ENCODE peak calls at places on chromosomes 13 and 19, in six cellular contexts. V, D, U, F, W and Q are unnamed samples.

GRCh38 chr13:48804836-48805601 is 151.3 kb downstream of the CYSLTR2 start:
- DNase-seq in V (no peak), D (no peak), U (no peak), F (peak; percentile 86), W (no peak), Q (no peak)

GRCh38 chr19:49194408-49194807 is 36.8 kb downstream of the TRPM4 start:
- DNase-seq in V (no peak), D (no peak), U (no peak), F (no peak), W (no peak), Q (no peak)

GRCh38 chr19:35752746-35753350 is 4.0 kb downstream of the HSPB6 start:
- DNase-seq in V (no peak), D (no peak), U (no peak), F (no peak), W (no peak), Q (no peak)

GRCh38 chr13:50358221-50358620 is 343.0 kb downstream of the KCNRG start:
- DNase-seq in V (no peak), D (no peak), U (no peak), F (peak; percentile 74), W (no peak), Q (no peak)

GRCh38 chr13:111920932-111921705 is 145.8 kb upstream of the SOX1 start:
- DNase-seq in V (no peak), D (no peak), U (no peak), F (no peak), W (no peak), Q (no peak)

GRCh38 chr19:8611391-8611883 is 922 bp upstream of the ADAMTS10 start:
- DNase-seq in V (no peak), D (no peak), U (no peak), F (no peak), W (peak; percentile 71), Q (no peak)

GRCh38 chr19:42303101-42303464 is 659 bp upstream of the PAFAH1B3 start:
- DNase-seq in V (no peak), D (no peak), U (no peak), F (no peak), W (no peak), Q (no peak)

GRCh38 chr19:45076029-45076850 is at the start of gene ZNF296:
- DNase-seq in V (no peak), D (no peak), U (no peak), F (no peak), W (peak; percentile 97), Q (peak; percentile 85)

GRCh38 chr13:40562975-40563349 is 103.5 kb downstream of the FOXO1 start:
- DNase-seq in V (no peak), D (no peak), U (no peak), F (no peak), W (peak; percentile 82), Q (peak; percentile 62)

GRCh38 chr19:50414850-50415660 is 3.7 kb upstream of the SPIB start:
- DNase-seq in V (peak; percentile 87), D (peak; percentile 7), U (no peak), F (no peak), W (peak; percentile 96), Q (peak; percentile 66)

GRCh38 chr13:76019421-76020044 is 383.4 kb downstream of the LMO7 start:
- DNase-seq in V (peak; percentile 30), D (no peak), U (no peak), F (no peak), W (peak; percentile 47), Q (no peak)

GRCh38 chr19:374886-375235 is 30.3 kb upstream of the MIER2 start:
- DNase-seq in V (no peak), D (no peak), U (no peak), F (no peak), W (no peak), Q (no peak)

GRCh38 chr13:81487151-81487550 is 1146.2 kb upstream of the SPRY2 start:
- DNase-seq in V (peak; percentile 35), D (no peak), U (no peak), F (no peak), W (no peak), Q (peak; percentile 38)

GRCh38 chr13:32261567-32261966 is 53.6 kb downstream of the ZAR1L start:
- DNase-seq in V (no peak), D (peak; percentile 50), U (peak; percentile 43), F (no peak), W (no peak), Q (no peak)

GRCh38 chr19:46371371-46371901 is 24.5 kb downstream of the PPP5C start:
- DNase-seq in V (no peak), D (no peak), U (no peak), F (no peak), W (peak; percentile 45), Q (no peak)

GRCh38 chr13:60647547-60647946 is 250.5 kb downstream of the TDRD3 start:
- DNase-seq in V (no peak), D (no peak), U (no peak), F (no peak), W (no peak), Q (no peak)

GRCh38 chr13:110298566-110299321 is 8.2 kb downstream of the COL4A1 start:
- DNase-seq in V (no peak), D (no peak), U (no peak), F (no peak), W (no peak), Q (no peak)

GRCh38 chr19:57192064-57192395 is 730 bp downstream of the ZNF264 start:
- DNase-seq in V (no peak), D (no peak), U (no peak), F (no peak), W (no peak), Q (no peak)

GRCh38 chr13:93364166-93364565 is 137.6 kb downstream of the GPC6 start:
- DNase-seq in V (no peak), D (peak; percentile 27), U (no peak), F (no peak), W (no peak), Q (no peak)

GRCh38 chr13:52162279-52163101 is 3.1 kb upstream of the NEK3 start:
- DNase-seq in V (no peak), D (no peak), U (no peak), F (no peak), W (no peak), Q (no peak)

GRCh38 chr19:44553478-44554171 is 24.1 kb upstream of the CEACAM20 start:
- DNase-seq in V (no peak), D (no peak), U (no peak), F (no peak), W (no peak), Q (no peak)

GRCh38 chr19:3778104-3778867 is 6.3 kb upstream of the RAX2 start:
- DNase-seq in V (no peak), D (no peak), U (no peak), F (no peak), W (no peak), Q (no peak)

GRCh38 chr13:59891053-59891452 is 272.7 kb downstream of the DIAPH3 start:
- DNase-seq in V (no peak), D (no peak), U (no peak), F (no peak), W (no peak), Q (no peak)

GRCh38 chr13:75461314-75461713 is 20.7 kb downstream of the TBC1D4 start:
- DNase-seq in V (no peak), D (no peak), U (no peak), F (no peak), W (no peak), Q (no peak)

GRCh38 chr13:103283451-103283820 is 217.2 kb upstream of the SLC10A2 start:
- DNase-seq in V (no peak), D (no peak), U (no peak), F (no peak), W (no peak), Q (no peak)

GRCh38 chr13:105144020-105144419 is 1391.4 kb downstream of the EFNB2 start:
- DNase-seq in V (peak; percentile 18), D (no peak), U (no peak), F (no peak), W (no peak), Q (no peak)

DNA sequence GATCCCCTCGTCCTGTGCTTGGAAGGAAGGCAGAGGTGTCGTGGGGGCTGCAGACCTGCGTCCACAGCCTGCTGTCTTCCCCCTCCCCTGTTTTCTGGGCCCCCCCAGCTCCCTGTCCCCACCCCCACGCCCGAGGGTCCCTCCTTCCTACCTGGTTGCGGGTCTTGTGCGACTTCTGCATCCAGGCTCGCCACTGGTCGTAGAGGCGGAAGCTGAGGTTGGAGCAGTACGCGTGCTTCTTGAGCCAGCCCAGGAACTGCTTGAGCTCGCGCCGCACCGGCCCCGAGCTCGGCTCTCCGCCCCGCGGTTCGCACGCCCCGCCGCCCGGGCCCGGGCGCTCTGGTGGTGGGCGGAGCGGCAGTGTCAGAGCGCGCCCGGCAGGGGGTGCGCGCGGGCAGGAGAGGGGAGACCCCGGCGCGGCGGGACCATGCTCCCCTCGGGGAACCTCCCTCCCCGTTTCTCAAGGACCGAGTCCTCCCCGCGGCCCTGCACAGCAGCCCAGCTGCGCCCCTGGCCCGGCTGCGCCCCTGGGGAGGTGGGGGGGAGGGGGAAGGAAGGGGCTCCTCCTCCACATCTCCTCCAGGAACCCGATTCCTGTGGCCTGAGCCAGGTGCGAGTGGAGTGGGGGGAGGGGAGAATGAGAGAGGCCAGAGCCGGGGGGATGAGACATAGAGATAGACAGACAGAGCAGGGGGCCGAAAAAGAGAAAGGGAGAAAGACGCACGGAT is 5.7 kb downstream of the REX1BD start:
- DNase-seq in V (peak; percentile 75), D (no peak), U (no peak), F (no peak), W (peak; percentile 91), Q (peak; percentile 79)
- H3K27ac ChIP-seq in V (peak overlapping the region; percentile 32), D (no peak overlapping the region), U (no peak overlapping the region), F (peak overlapping the region; percentile 37), W (peak overlapping the region; percentile 13), Q (no peak overlapping the region)

GRCh38 chr13:30737511-30738342 is 2.4 kb downstream of the ALOX5AP start:
- DNase-seq in V (no peak), D (no peak), U (no peak), F (no peak), W (no peak), Q (peak; percentile 88)
- H3K4me3 ChIP-seq in V (no peak overlapping the region), D (no peak overlapping the region), U (peak overlapping the region; percentile 27), F (no peak overlapping the region), W (peak overlapping the region; percentile 50), Q (peak overlapping the region; percentile 55)

DNA sequence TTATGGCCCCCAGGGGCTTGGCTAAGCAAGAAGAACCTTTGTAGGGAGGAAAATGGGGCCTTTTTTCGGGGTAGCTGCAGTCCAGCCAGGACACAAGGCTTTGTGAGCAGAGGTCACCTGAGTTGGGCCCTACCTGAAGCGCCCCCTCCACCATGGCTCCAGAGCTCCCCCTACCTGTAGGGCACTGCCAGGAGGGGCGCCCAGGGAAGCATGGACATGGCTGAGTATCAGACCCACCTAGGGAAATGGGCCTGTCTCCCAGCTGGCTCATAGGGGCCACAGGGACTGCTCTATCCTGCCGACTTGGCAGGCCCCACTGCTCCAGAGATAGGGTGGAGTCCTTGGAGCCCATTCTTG is 9.0 kb upstream of the CEBPA start:
- DNase-seq in V (no peak), D (no peak), U (no peak), F (no peak), W (peak; percentile 85), Q (peak; percentile 38)
- H3K27ac ChIP-seq in V (no peak overlapping the region), D (peak overlapping the region; percentile 11), U (no peak overlapping the region), F (no peak overlapping the region), W (peak overlapping the region; percentile 41), Q (peak overlapping the region; percentile 63)

GRCh38 chr19:17262557-17262956 is 2.0 kb downstream of the USHBP1 start:
- DNase-seq in V (no peak), D (no peak), U (no peak), F (no peak), W (no peak), Q (no peak)

GRCh38 chr19:17266026-17266425 is 1.2 kb upstream of the BABAM1 start:
- DNase-seq in V (no peak), D (no peak), U (no peak), F (no peak), W (no peak), Q (no peak)

GRCh38 chr19:17263712-17264640 is 569 bp downstream of the USHBP1 start:
- DNase-seq in V (no peak), D (no peak), U (no peak), F (no peak), W (no peak), Q (no peak)

GRCh38 chr19:17266589-17266974 is 661 bp upstream of the BABAM1 start:
- DNase-seq in V (no peak), D (no peak), U (no peak), F (no peak), W (no peak), Q (no peak)

GRCh38 chr19:17264641-17264979 is at the start of gene USHBP1:
- DNase-seq in V (no peak), D (no peak), U (no peak), F (no peak), W (no peak), Q (no peak)
- H3K4me3 ChIP-seq in V (no peak within 1 kb of the TSS), D (no peak within 1 kb of the TSS), U (peak within 1 kb of the TSS; percentile 33), F (peak within 1 kb of the TSS; percentile 42), W (peak within 1 kb of the TSS; percentile 44), Q (no peak within 1 kb of the TSS)